ENCODE peak calls at places on chromosomes 4 and X, in five cellular contexts. One of them, this sample, is unnamed.

GRCh38 chr4:176287546-176287945 is 18.5 kb upstream of the ASB5 start:
- DNase-seq in epithelial cell of esophagus: no peak
- DNase-seq in endothelial cell: no peak
- DNase-seq in psoas muscle: no peak
- DNase-seq in lower lobe of right lung: no peak
- DNase-seq in this sample: no peak

GRCh38 chrX:78384486-78384885 is 57.1 kb upstream of the CYSLTR1 start:
- DNase-seq in endothelial cell: no peak
- DNase-seq in lower lobe of right lung: no peak
- DNase-seq in psoas muscle: no peak
- DNase-seq in epithelial cell of esophagus: peak; percentile 11
- DNase-seq in this sample: no peak

GRCh38 chrX:126985027-126985426 is 165.5 kb downstream of the PRR32 start:
- DNase-seq in psoas muscle: no peak
- DNase-seq in lower lobe of right lung: no peak
- DNase-seq in epithelial cell of esophagus: no peak
- DNase-seq in endothelial cell: no peak
- DNase-seq in this sample: no peak

GRCh38 chr4:53196195-53196641 is 169.6 kb downstream of the SCFD2 start:
- DNase-seq in epithelial cell of esophagus: no peak
- DNase-seq in psoas muscle: no peak
- DNase-seq in endothelial cell: no peak
- DNase-seq in lower lobe of right lung: no peak
- DNase-seq in this sample: no peak

GRCh38 chrX:115393271-115393670 is 103.8 kb downstream of the LUZP4 start:
- DNase-seq in endothelial cell: no peak
- DNase-seq in epithelial cell of esophagus: peak; percentile 87
- DNase-seq in psoas muscle: no peak
- DNase-seq in lower lobe of right lung: no peak
- DNase-seq in this sample: no peak

GRCh38 chrX:72100824-72101351 is 30.8 kb downstream of the RTL5 start:
- DNase-seq in lower lobe of right lung: no peak
- DNase-seq in psoas muscle: no peak
- DNase-seq in epithelial cell of esophagus: no peak
- DNase-seq in endothelial cell: no peak
- DNase-seq in this sample: peak; percentile 54

GRCh38 chr4:159105761-159106243 is 2.9 kb downstream of the RAPGEF2 start:
- DNase-seq in epithelial cell of esophagus: peak; percentile 64
- DNase-seq in endothelial cell: no peak
- DNase-seq in psoas muscle: no peak
- DNase-seq in lower lobe of right lung: no peak
- DNase-seq in this sample: peak; percentile 77

GRCh38 chrX:18833071-18833731 is 125.8 kb downstream of the PPEF1 start:
- DNase-seq in lower lobe of right lung: no peak
- DNase-seq in epithelial cell of esophagus: no peak
- DNase-seq in endothelial cell: no peak
- DNase-seq in psoas muscle: peak; percentile 84
- DNase-seq in this sample: no peak

GRCh38 chr4:80073362-80074008 is 456 bp upstream of the ANTXR2 start:
- DNase-seq in epithelial cell of esophagus: no peak
- DNase-seq in endothelial cell: no peak
- DNase-seq in psoas muscle: no peak
- DNase-seq in lower lobe of right lung: no peak
- DNase-seq in this sample: peak; percentile 53

GRCh38 chr4:152408514-152409327 is 127.2 kb downstream of the FBXW7 start:
- DNase-seq in epithelial cell of esophagus: peak; percentile 68
- DNase-seq in lower lobe of right lung: no peak
- DNase-seq in psoas muscle: no peak
- DNase-seq in endothelial cell: peak; percentile 22
- DNase-seq in this sample: peak; percentile 13

GRCh38 chr4:154590329-154591006 is at the start of gene FGA:
- DNase-seq in lower lobe of right lung: no peak
- DNase-seq in psoas muscle: no peak
- DNase-seq in endothelial cell: no peak
- DNase-seq in epithelial cell of esophagus: no peak
- DNase-seq in this sample: no peak

GRCh38 chr4:170979736-170980135 is 833.5 kb upstream of the GALNTL6 start:
- DNase-seq in endothelial cell: no peak
- DNase-seq in psoas muscle: no peak
- DNase-seq in lower lobe of right lung: no peak
- DNase-seq in epithelial cell of esophagus: no peak
- DNase-seq in this sample: no peak

GRCh38 chrX:46770006-46770816 is 11.3 kb upstream of the SLC9A7 start:
- DNase-seq in epithelial cell of esophagus: peak; percentile 11
- DNase-seq in psoas muscle: no peak
- DNase-seq in lower lobe of right lung: no peak
- DNase-seq in endothelial cell: no peak
- DNase-seq in this sample: no peak

GRCh38 chr4:148067307-148067916 is 335.5 kb downstream of the ARHGAP10 start:
- DNase-seq in epithelial cell of esophagus: no peak
- DNase-seq in lower lobe of right lung: no peak
- DNase-seq in psoas muscle: no peak
- DNase-seq in endothelial cell: no peak
- DNase-seq in this sample: no peak

GRCh38 chr4:36088542-36088941 is 155.8 kb downstream of the ARAP2 start:
- DNase-seq in endothelial cell: no peak
- DNase-seq in lower lobe of right lung: no peak
- DNase-seq in psoas muscle: no peak
- DNase-seq in epithelial cell of esophagus: no peak
- DNase-seq in this sample: no peak

GRCh38 chrX:134718329-134719317 is 60.4 kb upstream of the PLAC1 start:
- DNase-seq in epithelial cell of esophagus: peak; percentile 79
- DNase-seq in endothelial cell: no peak
- DNase-seq in lower lobe of right lung: peak; percentile 49
- DNase-seq in psoas muscle: peak; percentile 48
- DNase-seq in this sample: no peak

GRCh38 chrX:155028749-155029360 is 2.2 kb downstream of the FUNDC2 start:
- DNase-seq in psoas muscle: no peak
- DNase-seq in endothelial cell: no peak
- DNase-seq in lower lobe of right lung: no peak
- DNase-seq in epithelial cell of esophagus: peak; percentile 20
- DNase-seq in this sample: no peak

GRCh38 chr4:158032733-158033415 is 140.0 kb downstream of the GASK1B start:
- DNase-seq in psoas muscle: no peak
- DNase-seq in epithelial cell of esophagus: no peak
- DNase-seq in lower lobe of right lung: no peak
- DNase-seq in endothelial cell: no peak
- DNase-seq in this sample: no peak

GRCh38 chrX:8194216-8194615 is 23.1 kb upstream of the VCX2 start:
- DNase-seq in psoas muscle: no peak
- DNase-seq in endothelial cell: no peak
- DNase-seq in lower lobe of right lung: no peak
- DNase-seq in epithelial cell of esophagus: peak; percentile 22
- DNase-seq in this sample: no peak
- TF ChIP-seq CTCF in psoas muscle: no peak
- TF ChIP-seq CTCF in endothelial cell: no peak
- TF ChIP-seq CTCF in lower lobe of right lung: no peak
- TF ChIP-seq CTCF in epithelial cell of esophagus: no peak
- TF ChIP-seq CTCF in this sample: no peak

GRCh38 chr4:1092026-1092982 is 21.1 kb downstream of the RNF212 start:
- DNase-seq in lower lobe of right lung: no peak
- DNase-seq in psoas muscle: no peak
- DNase-seq in endothelial cell: no peak
- DNase-seq in epithelial cell of esophagus: no peak
- DNase-seq in this sample: no peak
- TF ChIP-seq CTCF in lower lobe of right lung: peak; percentile 20
- TF ChIP-seq CTCF in psoas muscle: no peak
- TF ChIP-seq CTCF in endothelial cell: no peak
- TF ChIP-seq CTCF in epithelial cell of esophagus: no peak
- TF ChIP-seq CTCF in this sample: peak; percentile 8

GRCh38 chr4:66252291-66252690 is 582.0 kb upstream of the EPHA5 start:
- DNase-seq in epithelial cell of esophagus: peak; percentile 3
- DNase-seq in psoas muscle: no peak
- DNase-seq in lower lobe of right lung: no peak
- DNase-seq in endothelial cell: no peak
- DNase-seq in this sample: no peak
- TF ChIP-seq CTCF in epithelial cell of esophagus: peak; percentile 26
- TF ChIP-seq CTCF in psoas muscle: no peak
- TF ChIP-seq CTCF in lower lobe of right lung: no peak
- TF ChIP-seq CTCF in endothelial cell: no peak
- TF ChIP-seq CTCF in this sample: no peak

DNA sequence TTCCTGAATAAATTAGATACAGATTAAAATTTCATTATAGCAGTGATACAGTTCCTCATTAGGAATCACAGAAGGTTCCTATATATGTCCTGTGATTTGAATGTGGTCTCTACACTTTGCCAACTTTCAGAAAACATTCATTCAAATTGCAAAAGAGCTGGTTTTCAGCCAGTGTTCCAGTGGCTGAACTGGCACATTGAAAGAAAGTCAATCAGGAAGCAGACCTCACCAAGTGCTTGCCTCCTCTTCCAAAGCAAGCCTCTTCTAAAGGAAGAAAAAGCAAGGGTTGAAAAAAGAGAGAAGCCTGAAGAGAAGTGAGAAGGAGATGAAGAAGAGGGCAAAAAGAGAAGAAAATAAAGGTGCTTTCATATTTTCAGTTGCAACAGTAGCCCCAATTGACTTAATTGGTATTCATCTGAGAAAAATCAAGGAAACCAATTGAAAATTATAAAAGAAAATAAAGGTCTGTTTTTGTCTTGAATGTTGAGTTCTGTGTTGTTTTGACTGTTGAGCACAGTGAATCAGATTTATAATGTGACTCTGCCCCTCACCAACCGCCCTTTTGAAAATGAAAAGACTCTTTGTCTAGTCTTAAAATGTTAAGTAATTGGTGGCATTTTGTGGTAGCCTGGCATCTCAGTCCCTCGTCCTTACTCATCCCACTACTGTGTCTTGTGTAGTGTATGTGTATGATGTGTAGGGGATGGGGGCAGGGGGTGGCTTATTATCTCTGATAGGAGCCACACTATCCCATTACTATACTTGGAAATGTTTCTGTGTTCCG is 12.5 kb downstream of the KLHL34 start:
- DNase-seq in psoas muscle: no peak
- DNase-seq in lower lobe of right lung: no peak
- DNase-seq in epithelial cell of esophagus: no peak
- DNase-seq in endothelial cell: no peak
- DNase-seq in this sample: no peak
- TF ChIP-seq CTCF in psoas muscle: no peak
- TF ChIP-seq CTCF in lower lobe of right lung: no peak
- TF ChIP-seq CTCF in epithelial cell of esophagus: no peak
- TF ChIP-seq CTCF in endothelial cell: no peak
- TF ChIP-seq CTCF in this sample: no peak

GRCh38 chrX:149908308-149908707 is 21.1 kb upstream of the HSFX4 start:
- DNase-seq in epithelial cell of esophagus: no peak
- DNase-seq in lower lobe of right lung: no peak
- DNase-seq in endothelial cell: no peak
- DNase-seq in psoas muscle: no peak
- DNase-seq in this sample: no peak

GRCh38 chrX:149898554-149898953 is 17.6 kb downstream of the MAGEA8 start:
- DNase-seq in psoas muscle: no peak
- DNase-seq in epithelial cell of esophagus: no peak
- DNase-seq in lower lobe of right lung: no peak
- DNase-seq in endothelial cell: no peak
- DNase-seq in this sample: no peak

GRCh38 chrX:149909324-149910177 is 19.8 kb upstream of the HSFX4 start:
- DNase-seq in psoas muscle: peak; percentile 28
- DNase-seq in epithelial cell of esophagus: peak; percentile 7
- DNase-seq in lower lobe of right lung: no peak
- DNase-seq in endothelial cell: no peak
- DNase-seq in this sample: no peak

GRCh38 chrX:149908727-149909126 is 20.6 kb upstream of the HSFX4 start:
- DNase-seq in lower lobe of right lung: no peak
- DNase-seq in psoas muscle: no peak
- DNase-seq in epithelial cell of esophagus: no peak
- DNase-seq in endothelial cell: no peak
- DNase-seq in this sample: no peak

DNA sequence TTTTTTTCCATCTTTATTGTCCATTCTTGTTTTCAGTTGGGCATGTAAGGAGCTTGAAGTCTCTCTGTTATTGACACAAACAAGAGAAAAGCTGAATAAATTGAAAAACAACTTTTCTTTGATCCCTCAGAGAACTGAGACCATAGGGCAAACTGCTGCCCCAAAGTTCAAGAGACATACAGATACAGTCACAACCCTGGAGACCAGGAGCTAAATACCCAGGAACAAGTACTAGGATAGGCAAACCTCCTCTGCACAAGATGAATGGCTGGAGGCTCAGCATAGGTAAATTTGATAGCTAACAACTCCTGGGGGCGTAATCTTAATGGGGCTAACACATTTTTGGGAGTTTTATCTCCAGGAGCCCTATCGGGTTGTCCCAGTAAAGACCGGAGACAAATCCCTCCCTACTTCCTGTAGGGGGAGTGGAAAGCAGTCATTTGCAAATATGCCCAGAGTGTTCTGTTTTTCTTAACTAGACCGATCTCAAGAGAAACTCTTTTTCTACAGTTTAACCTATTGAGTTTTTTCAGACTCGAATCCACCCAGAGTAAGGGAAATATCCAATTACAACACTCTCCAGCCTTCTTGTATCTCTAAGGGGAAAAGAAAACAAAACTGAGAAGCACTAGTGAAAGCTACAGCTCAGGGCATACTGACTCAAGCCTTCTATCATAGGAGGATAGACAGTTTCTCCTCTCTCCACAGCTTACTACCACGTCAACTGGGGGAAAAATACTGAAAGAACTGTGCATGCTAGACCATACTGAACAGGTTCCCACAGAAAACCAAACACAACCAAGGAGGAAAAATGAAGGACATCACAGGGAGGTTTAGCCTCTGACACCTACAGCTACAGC is 23.1 kb downstream of the MAGEA8 start:
- DNase-seq in epithelial cell of esophagus: peak; percentile 7
- DNase-seq in endothelial cell: no peak
- DNase-seq in lower lobe of right lung: no peak
- DNase-seq in psoas muscle: no peak
- DNase-seq in this sample: no peak
- TF ChIP-seq CTCF in epithelial cell of esophagus: peak; percentile 24
- TF ChIP-seq CTCF in endothelial cell: no peak
- TF ChIP-seq CTCF in lower lobe of right lung: no peak
- TF ChIP-seq CTCF in psoas muscle: no peak
- TF ChIP-seq CTCF in this sample: no peak

This sample was measured in GM13977.